ENCODE peak calls at places on chromosomes 7 and 10, in ten cellular contexts. U is heart left ventricle; C is fibroblast of lung; Q is CD8-positive, alpha-beta T cell; Z is H9; W is left ventricle myocardium inferior; N is GM23338; R is MM.1S; Y is psoas muscle; B is PC-9. A is an unnamed sample.

GRCh38 chr7:81692146-81692905 is 77.5 kb downstream of the HGF start:
- DNase-seq in Q (no peak), C (no peak), R (no peak), Y (no peak), Z (no peak), N (no peak), B (no peak), W (no peak), U (no peak), A (no peak)

GRCh38 chr10:24449334-24449740 is 240.4 kb downstream of the KIAA1217 start:
- DNase-seq in R (peak; percentile 58), Q (no peak), Y (no peak), W (no peak), U (no peak), Z (no peak), N (no peak), C (peak; percentile 75), B (no peak), A (no peak)

GRCh38 chr7:101510297-101510696 is 118.8 kb downstream of the MYL10 start:
- DNase-seq in C (no peak), U (no peak), Q (no peak), Z (no peak), W (no peak), N (no peak), Y (no peak), B (no peak), R (no peak), A (no peak)

GRCh38 chr7:114047889-114048288 is 129.1 kb upstream of the PPP1R3A start:
- DNase-seq in Z (no peak), N (no peak), R (no peak), Q (no peak), Y (no peak), B (no peak), U (no peak), C (peak; percentile 85), W (no peak), A (peak; percentile 4)

GRCh38 chr7:87625101-87625500 is 3.1 kb upstream of the RUNDC3B start:
- DNase-seq in W (no peak), Z (no peak), C (no peak), N (no peak), Y (no peak), R (no peak), Q (no peak), U (no peak), B (no peak), A (no peak)

GRCh38 chr7:127865466-127865865 is 165.8 kb downstream of the LRRC4 start:
- DNase-seq in N (no peak), Y (no peak), Q (no peak), R (peak; percentile 68), C (peak; percentile 60), B (peak; percentile 35), Z (no peak), W (no peak), U (no peak), A (no peak)

GRCh38 chr10:26216577-26216948 is at the start of gene GAD2:
- DNase-seq in B (no peak), C (no peak), U (no peak), Y (no peak), Q (no peak), R (no peak), Z (peak; percentile 41), N (peak; percentile 40), W (no peak), A (no peak)

GRCh38 chr7:10083766-10084165 is 889.9 kb upstream of the PHF14 start:
- DNase-seq in R (no peak), B (no peak), Q (no peak), Y (no peak), N (peak; percentile 33), W (no peak), Z (no peak), U (no peak), C (no peak), A (no peak)

GRCh38 chr10:110460111-110460809 is 37.4 kb upstream of the DUSP5 start:
- DNase-seq in C (no peak), W (peak; percentile 34), Q (peak; percentile 40), U (peak; percentile 49), B (peak; percentile 69), N (no peak), Z (no peak), R (peak; percentile 95), Y (peak; percentile 59), A (no peak)

DNA sequence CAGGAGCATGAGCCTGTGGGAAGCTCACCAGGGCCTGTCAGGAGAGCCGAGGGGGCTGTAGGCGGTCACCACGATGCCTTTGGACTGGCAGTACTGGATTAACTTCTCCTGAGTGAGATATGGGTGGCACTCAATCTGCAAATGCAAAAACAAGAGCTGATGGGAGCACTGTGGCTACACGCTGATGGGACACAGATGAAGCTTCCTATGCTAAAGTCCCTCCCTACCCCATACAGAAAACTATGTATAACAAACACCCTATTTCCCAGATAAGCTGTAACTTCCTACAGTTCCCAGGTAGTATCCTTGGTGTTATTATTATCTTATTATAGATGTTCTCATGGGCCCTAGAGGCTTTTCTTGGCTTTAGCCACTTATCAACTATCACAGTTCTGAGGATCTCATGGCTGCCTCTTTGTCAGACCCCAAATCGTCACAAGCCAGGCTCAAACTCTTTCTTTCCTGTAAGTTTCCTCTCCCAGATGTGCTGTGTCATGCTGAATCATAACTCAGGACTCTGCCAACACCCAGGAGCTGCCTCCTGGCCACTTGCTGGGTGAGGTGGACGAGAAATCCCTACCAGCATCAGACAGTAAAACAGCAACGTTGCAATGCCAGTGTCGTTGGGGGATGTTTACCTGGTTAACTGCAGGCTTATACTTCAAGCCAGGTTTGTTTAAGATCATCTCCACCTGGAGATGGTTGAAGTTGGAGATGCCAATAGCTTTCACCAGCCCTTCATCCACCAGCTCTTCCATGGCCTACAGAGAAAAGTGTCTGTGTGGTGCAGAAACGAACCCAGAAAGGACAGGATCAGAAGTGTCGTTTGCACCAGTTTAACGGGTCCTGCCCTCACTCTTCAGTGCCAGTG is 10.3 kb downstream of the AKR1B1 start:
- DNase-seq in R (no peak), C (peak; percentile 82), Z (peak; percentile 10), B (peak; percentile 84), N (no peak), Y (no peak), U (no peak), Q (no peak), W (no peak), A (peak; percentile 24)
- H3K27ac ChIP-seq in R (no peak overlapping the region), C (peak overlapping the region; percentile 81), Z (no peak overlapping the region), B (peak overlapping the region; percentile 97), N (no peak overlapping the region), Y (peak overlapping the region; percentile 15), U (no peak overlapping the region), Q (no peak overlapping the region), W (no peak overlapping the region), A (peak overlapping the region; percentile 3)

GRCh38 chr10:124559372-124560132 is 97.9 kb downstream of the LHPP start:
- DNase-seq in U (peak; percentile 20), Z (no peak), B (no peak), Q (no peak), R (no peak), N (no peak), C (no peak), Y (peak; percentile 46), W (no peak), A (no peak)

GRCh38 chr10:124561206-124561605 is 99.6 kb downstream of the LHPP start:
- DNase-seq in Y (no peak), W (no peak), U (peak; percentile 19), Q (no peak), N (no peak), R (no peak), C (no peak), B (no peak), Z (no peak), A (no peak)

GRCh38 chr10:124558339-124558685 is 96.7 kb downstream of the LHPP start:
- DNase-seq in C (no peak), U (no peak), Y (no peak), Q (no peak), N (no peak), R (no peak), W (no peak), Z (no peak), B (no peak), A (no peak)

GRCh38 chr10:124558901-124559321 is 97.3 kb downstream of the LHPP start:
- DNase-seq in U (peak; percentile 16), Q (no peak), B (no peak), Y (peak; percentile 49), W (no peak), Z (no peak), R (no peak), C (peak; percentile 8), N (no peak), A (no peak)

GRCh38 chr10:124560377-124560776 is 98.8 kb downstream of the LHPP start:
- DNase-seq in Z (no peak), C (peak; percentile 86), Q (no peak), W (peak; percentile 65), R (no peak), U (peak; percentile 79), B (no peak), N (no peak), Y (peak; percentile 88), A (no peak)
- TF ChIP-seq CTCF in Z (no peak), C (no peak), Q (no peak), W (no peak), R (no peak), U (no peak), B (no peak), N (no peak), Y (peak; percentile 12), A (no peak)

DNA sequence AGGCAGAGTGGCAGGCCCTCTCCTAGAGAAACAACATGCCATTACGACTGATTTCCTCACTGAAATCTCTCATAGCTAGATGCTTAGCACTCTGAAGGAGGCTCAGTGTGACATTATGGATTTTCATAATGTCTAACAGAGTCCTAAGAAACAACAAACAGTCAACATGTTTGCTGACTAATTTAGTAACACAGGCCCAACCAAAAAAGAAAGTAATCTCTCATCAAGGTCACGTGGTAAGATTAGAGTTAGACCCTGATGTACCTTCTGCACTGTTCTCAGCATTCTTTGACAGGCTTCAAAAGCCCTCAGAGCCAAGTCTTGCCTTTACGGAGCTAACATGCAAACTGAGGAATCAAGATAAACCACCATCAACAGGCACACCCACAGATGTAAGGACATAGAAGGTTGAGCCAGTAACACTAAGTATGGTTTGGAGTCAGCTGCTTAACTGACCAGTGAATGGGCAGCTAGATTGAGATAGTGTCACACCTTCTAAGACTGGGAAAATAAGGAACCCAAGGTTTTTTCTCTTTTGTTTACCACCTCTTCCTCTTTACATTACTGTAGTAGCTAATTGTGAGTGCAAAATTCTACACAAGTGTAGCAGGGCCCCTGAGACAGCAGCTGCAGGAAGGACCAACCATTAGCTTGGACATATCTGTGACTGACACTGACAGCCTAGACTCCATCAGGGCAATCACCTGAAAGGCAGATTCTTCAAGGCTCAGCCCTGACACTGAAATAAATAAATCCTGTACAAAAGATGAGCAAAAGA is 15.3 kb upstream of the KCNIP2 start:
- DNase-seq in B (no peak), C (no peak), R (peak; percentile 34), Z (no peak), Y (no peak), Q (no peak), U (no peak), W (no peak), N (no peak), A (no peak)
- H3K27ac ChIP-seq in B (no peak overlapping the region), C (no peak overlapping the region), R (peak overlapping the region; percentile 14), Z (no peak overlapping the region), Y (no peak overlapping the region), Q (no peak overlapping the region), U (peak overlapping the region; percentile 14), W (peak overlapping the region; percentile 85), N (no peak overlapping the region), A (no peak overlapping the region)

DNA sequence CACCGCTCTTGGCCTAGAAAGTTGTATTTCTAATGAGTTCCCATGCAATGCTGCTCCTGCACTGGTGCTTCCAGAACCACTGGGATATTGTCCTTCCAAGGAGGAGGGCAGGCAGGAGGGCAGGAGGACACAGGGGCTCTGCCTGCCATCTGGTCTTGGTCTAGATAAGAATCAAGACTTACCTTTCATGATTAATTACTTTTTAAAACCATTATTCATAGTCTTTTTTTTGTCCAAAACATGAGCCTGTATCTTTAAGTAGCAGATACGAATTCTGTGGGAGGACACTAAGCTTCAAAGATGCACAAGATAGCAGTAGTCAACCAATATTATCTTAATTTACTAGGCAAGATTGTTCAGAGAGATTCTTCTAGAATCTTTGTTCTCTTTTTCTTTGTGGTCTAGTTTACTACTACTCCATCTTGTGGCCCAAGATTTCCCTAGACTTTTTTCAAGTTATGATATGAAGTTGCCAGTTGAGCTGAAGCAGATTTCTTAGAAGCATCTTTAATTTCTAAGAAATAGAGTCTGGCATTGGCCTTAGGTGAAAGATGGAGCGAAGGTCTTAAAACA is 57.6 kb downstream of the RBM33 start:
- DNase-seq in Z (no peak), Y (no peak), Q (no peak), B (no peak), U (no peak), N (no peak), R (no peak), C (peak; percentile 14), W (no peak), A (no peak)
- TF ChIP-seq CTCF in Z (no peak), Y (no peak), Q (no peak), B (no peak), U (no peak), N (no peak), R (peak; percentile 7), C (no peak), W (no peak), A (no peak)

A was measured in RWPE1.